ENCODE peak calls at places on chromosomes 16 and 17, in four cellular contexts. One of them, this sample, is unnamed. For H3K27me3, the result is how much of the 10 kb centered on the place peaks cover.

GRCh38 chr16:55613578-55614333 is 42.0 kb upstream of the SLC6A2 start:
- DNase-seq in DND-41: no peak
- DNase-seq in H9: no peak
- DNase-seq in IMR-90: no peak
- DNase-seq in this sample: no peak

GRCh38 chr17:80361495-80362220 is 53.3 kb upstream of the ENDOV start:
- DNase-seq in IMR-90: no peak
- DNase-seq in DND-41: peak
- DNase-seq in H9: peak
- DNase-seq in this sample: peak

GRCh38 chr17:10036511-10037061 is 131.5 kb upstream of the RCVRN start:
- DNase-seq in DND-41: no peak
- DNase-seq in IMR-90: no peak
- DNase-seq in H9: no peak
- DNase-seq in this sample: no peak

GRCh38 chr17:39996789-39997188 is 16.2 kb downstream of the PSMD3 start:
- DNase-seq in H9: no peak
- DNase-seq in IMR-90: no peak
- DNase-seq in DND-41: no peak
- DNase-seq in this sample: no peak

GRCh38 chr17:61232871-61233270 is 166.8 kb upstream of the TBX2 start:
- DNase-seq in H9: no peak
- DNase-seq in IMR-90: peak
- DNase-seq in DND-41: no peak
- DNase-seq in this sample: no peak

GRCh38 chr16:77385481-77385880 is 49.4 kb downstream of the ADAMTS18 start:
- DNase-seq in H9: no peak
- DNase-seq in IMR-90: no peak
- DNase-seq in DND-41: no peak
- DNase-seq in this sample: no peak

GRCh38 chr17:65918921-65919546 is 272.9 kb downstream of the CEP112 start:
- DNase-seq in DND-41: no peak
- DNase-seq in H9: no peak
- DNase-seq in IMR-90: no peak
- DNase-seq in this sample: no peak

GRCh38 chr17:39777534-39778365 is 40.0 kb downstream of the GRB7 start:
- DNase-seq in H9: no peak
- DNase-seq in IMR-90: no peak
- DNase-seq in DND-41: no peak
- DNase-seq in this sample: peak

GRCh38 chr17:19805006-19805405 is 56.9 kb upstream of the ALDH3A1 start:
- DNase-seq in H9: no peak
- DNase-seq in IMR-90: peak
- DNase-seq in DND-41: no peak
- DNase-seq in this sample: no peak

GRCh38 chr17:73750975-73751374 is 106.7 kb upstream of the SDK2 start:
- DNase-seq in IMR-90: no peak
- DNase-seq in H9: no peak
- DNase-seq in DND-41: no peak
- DNase-seq in this sample: peak

GRCh38 chr17:55577011-55577586 is 65.8 kb upstream of the SMIM36 start:
- DNase-seq in DND-41: peak
- DNase-seq in IMR-90: peak
- DNase-seq in H9: no peak
- DNase-seq in this sample: no peak

GRCh38 chr16:74844041-74844826 is 69.6 kb upstream of the FA2H start:
- DNase-seq in IMR-90: no peak
- DNase-seq in DND-41: no peak
- DNase-seq in H9: no peak
- DNase-seq in this sample: no peak

GRCh38 chr16:66872524-66872923 is 7.8 kb upstream of the PDP2 start:
- DNase-seq in DND-41: no peak
- DNase-seq in H9: no peak
- DNase-seq in IMR-90: no peak
- DNase-seq in this sample: no peak

GRCh38 chr16:88192601-88193000 is 190.2 kb upstream of the ZNF469 start:
- DNase-seq in IMR-90: no peak
- DNase-seq in H9: no peak
- DNase-seq in DND-41: no peak
- DNase-seq in this sample: no peak

GRCh38 chr17:65027305-65027704 is 29.2 kb downstream of the GNA13 start:
- DNase-seq in DND-41: peak
- DNase-seq in IMR-90: peak
- DNase-seq in H9: peak
- DNase-seq in this sample: peak

GRCh38 chr17:61583242-61583641 is 7.8 kb downstream of the NACA2 start:
- DNase-seq in H9: no peak
- DNase-seq in DND-41: no peak
- DNase-seq in IMR-90: peak
- DNase-seq in this sample: no peak

GRCh38 chr17:51014129-51014528 is 106.5 kb downstream of the SPAG9 start:
- DNase-seq in H9: no peak
- DNase-seq in DND-41: no peak
- DNase-seq in IMR-90: no peak
- DNase-seq in this sample: no peak

GRCh38 chr17:13626703-13627102 is 25.0 kb upstream of the HS3ST3A1 start:
- DNase-seq in IMR-90: peak
- DNase-seq in DND-41: no peak
- DNase-seq in H9: no peak
- DNase-seq in this sample: no peak

GRCh38 chr16:8929086-8929748 is 34.5 kb downstream of the USP7 start:
- DNase-seq in IMR-90: no peak
- DNase-seq in DND-41: no peak
- DNase-seq in H9: no peak
- DNase-seq in this sample: no peak

GRCh38 chr16:47461598-47462266 is 601 bp downstream of the PHKB start:
- DNase-seq in H9: no peak
- DNase-seq in DND-41: peak
- DNase-seq in IMR-90: peak
- DNase-seq in this sample: no peak

GRCh38 chr17:81018044-81018802 is 16.7 kb upstream of the BAIAP2 start:
- DNase-seq in DND-41: peak
- DNase-seq in IMR-90: peak
- DNase-seq in H9: no peak
- DNase-seq in this sample: no peak

GRCh38 chr17:72466606-72467005 is 345.8 kb downstream of the SOX9 start:
- DNase-seq in DND-41: no peak
- DNase-seq in IMR-90: no peak
- DNase-seq in H9: no peak
- DNase-seq in this sample: no peak

GRCh38 chr16:67137605-67138004 is 13.2 kb downstream of the B3GNT9 start:
- DNase-seq in H9: no peak
- DNase-seq in DND-41: no peak
- DNase-seq in IMR-90: peak
- DNase-seq in this sample: no peak

GRCh38 chr16:30094541-30095165 is 1.4 kb downstream of the YPEL3 start:
- DNase-seq in IMR-90: no peak
- DNase-seq in H9: no peak
- DNase-seq in DND-41: no peak
- DNase-seq in this sample: no peak

GRCh38 chr16:30091474-30092372 is at the start of gene TBX6:
- DNase-seq in IMR-90: peak
- DNase-seq in DND-41: peak
- DNase-seq in H9: peak
- DNase-seq in this sample: peak

GRCh38 chr16:30095166-30096078 is 591 bp downstream of the YPEL3 start:
- DNase-seq in DND-41: no peak
- DNase-seq in H9: no peak
- DNase-seq in IMR-90: no peak
- DNase-seq in this sample: peak

GRCh38 chr16:30090607-30091332 is 954 bp downstream of the TBX6 start:
- DNase-seq in IMR-90: no peak
- DNase-seq in DND-41: no peak
- DNase-seq in H9: no peak
- DNase-seq in this sample: no peak

GRCh38 chr16:30092373-30093010 is 768 bp upstream of the TBX6 start:
- DNase-seq in IMR-90: peak
- DNase-seq in H9: peak
- DNase-seq in DND-41: peak
- DNase-seq in this sample: peak
- TF ChIP-seq CTCF in IMR-90: peak
- TF ChIP-seq CTCF in H9: peak
- TF ChIP-seq CTCF in DND-41: peak
- TF ChIP-seq CTCF in this sample: peak

GRCh38 chr17:33929181-33929724 is 325.8 kb upstream of the CCL2 start:
- DNase-seq in IMR-90: no peak
- DNase-seq in DND-41: no peak
- DNase-seq in H9: peak
- DNase-seq in this sample: peak
- H3K27me3 ChIP-seq in IMR-90: under half
- H3K27me3 ChIP-seq in DND-41: under half
- H3K27me3 ChIP-seq in H9: under half
- H3K27me3 ChIP-seq in this sample: under half

GRCh38 chr17:48575673-48576478 is 2.3 kb downstream of the HOXB4 start:
- DNase-seq in IMR-90: peak
- DNase-seq in DND-41: no peak
- DNase-seq in H9: no peak
- DNase-seq in this sample: peak
- H3K9ac ChIP-seq in IMR-90: peak
- H3K9ac ChIP-seq in DND-41: no peak
- H3K9ac ChIP-seq in H9: no peak
- H3K9ac ChIP-seq in this sample: no peak

DNA sequence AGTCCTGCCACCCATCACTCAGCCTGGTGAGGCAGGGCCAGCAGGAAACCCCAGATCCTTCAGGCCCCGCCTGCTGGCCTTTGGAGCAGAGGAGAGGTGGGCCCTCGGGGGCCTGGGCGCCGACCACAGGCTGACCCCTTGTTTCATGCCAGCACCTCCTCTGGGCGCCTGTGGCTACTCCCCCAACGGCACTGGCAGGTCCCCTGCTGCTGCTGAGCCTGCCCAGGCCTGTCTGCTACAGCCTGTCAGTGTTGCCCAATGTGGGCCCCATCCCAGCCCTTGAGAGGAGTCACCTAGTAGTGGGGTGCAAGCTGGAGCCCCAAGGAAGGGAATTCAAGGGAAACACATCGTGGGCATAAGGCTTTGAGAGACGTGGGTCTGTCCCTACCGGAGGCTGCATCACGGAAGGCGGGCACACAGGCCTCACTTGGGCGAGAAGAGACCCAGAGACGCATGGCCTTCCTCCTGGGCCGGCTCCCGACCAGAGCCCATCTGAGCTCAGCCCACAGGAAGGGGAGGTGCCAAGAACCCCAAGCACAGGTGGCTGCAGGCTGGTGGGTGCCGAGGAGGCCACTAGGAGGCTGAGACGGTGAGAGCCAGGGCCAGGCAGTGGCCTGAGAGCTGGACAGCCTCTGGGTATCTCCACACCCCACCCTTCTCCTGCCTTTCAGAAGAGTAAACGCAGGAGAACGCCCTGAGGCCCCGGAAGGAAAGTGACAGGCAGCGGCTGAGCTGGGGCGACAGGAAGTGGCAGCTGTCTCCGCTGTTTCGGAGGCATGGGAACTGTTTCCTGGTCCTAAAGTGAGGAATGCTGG is 8.1 kb upstream of the FASN start:
- DNase-seq in DND-41: peak
- DNase-seq in IMR-90: peak
- DNase-seq in H9: peak
- DNase-seq in this sample: peak
- TF ChIP-seq CTCF in DND-41: peak
- TF ChIP-seq CTCF in IMR-90: peak
- TF ChIP-seq CTCF in H9: peak
- TF ChIP-seq CTCF in this sample: peak

GRCh38 chr17:76134911-76135809 is 5.9 kb downstream of the FOXJ1 start:
- DNase-seq in IMR-90: no peak
- DNase-seq in H9: peak
- DNase-seq in DND-41: no peak
- DNase-seq in this sample: peak

GRCh38 chr17:76131692-76132573 is 9.1 kb downstream of the FOXJ1 start:
- DNase-seq in DND-41: no peak
- DNase-seq in H9: no peak
- DNase-seq in IMR-90: no peak
- DNase-seq in this sample: no peak

GRCh38 chr17:76131061-76131691 is 9.9 kb downstream of the FOXJ1 start:
- DNase-seq in DND-41: no peak
- DNase-seq in H9: peak
- DNase-seq in IMR-90: no peak
- DNase-seq in this sample: no peak

GRCh38 chr17:76130473-76130872 is 10.6 kb downstream of the FOXJ1 start:
- DNase-seq in H9: peak
- DNase-seq in DND-41: no peak
- DNase-seq in IMR-90: no peak
- DNase-seq in this sample: peak

GRCh38 chr17:76132574-76133338 is 8.3 kb downstream of the FOXJ1 start:
- DNase-seq in IMR-90: no peak
- DNase-seq in DND-41: no peak
- DNase-seq in H9: peak
- DNase-seq in this sample: peak
- H3K27me3 ChIP-seq in IMR-90: half or more
- H3K27me3 ChIP-seq in DND-41: under half
- H3K27me3 ChIP-seq in H9: under half
- H3K27me3 ChIP-seq in this sample: under half

DNA sequence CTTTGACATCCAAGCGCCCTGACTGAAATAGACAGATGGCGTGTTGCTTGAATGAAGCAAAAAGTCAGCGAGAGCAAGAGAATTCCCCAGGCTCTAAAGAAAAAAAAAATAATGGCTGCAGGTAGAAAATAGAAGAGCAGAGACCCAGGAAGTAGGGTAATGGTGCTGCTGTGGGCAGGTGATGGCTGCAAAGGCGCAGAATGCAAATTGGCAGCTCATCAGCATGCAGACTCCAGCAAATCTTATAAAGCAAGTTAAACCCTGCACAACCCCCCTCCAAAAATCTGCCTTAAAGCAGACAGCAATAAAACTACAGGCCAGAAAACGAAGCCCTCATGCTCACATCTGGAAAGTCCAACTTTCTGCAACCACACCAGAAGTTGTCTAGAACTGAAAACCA is 384.3 kb downstream of the RBFOX1 start:
- DNase-seq in H9: no peak
- DNase-seq in DND-41: no peak
- DNase-seq in IMR-90: no peak
- DNase-seq in this sample: no peak
- H3K9ac ChIP-seq in H9: no peak
- H3K9ac ChIP-seq in DND-41: no peak
- H3K9ac ChIP-seq in IMR-90: no peak
- H3K9ac ChIP-seq in this sample: no peak

GRCh38 chr17:36791961-36792475 is 145.3 kb upstream of the LHX1 start:
- DNase-seq in DND-41: no peak
- DNase-seq in IMR-90: no peak
- DNase-seq in H9: no peak
- DNase-seq in this sample: peak
- TF ChIP-seq CTCF in DND-41: no peak
- TF ChIP-seq CTCF in IMR-90: no peak
- TF ChIP-seq CTCF in H9: no peak
- TF ChIP-seq CTCF in this sample: no peak

DNA sequence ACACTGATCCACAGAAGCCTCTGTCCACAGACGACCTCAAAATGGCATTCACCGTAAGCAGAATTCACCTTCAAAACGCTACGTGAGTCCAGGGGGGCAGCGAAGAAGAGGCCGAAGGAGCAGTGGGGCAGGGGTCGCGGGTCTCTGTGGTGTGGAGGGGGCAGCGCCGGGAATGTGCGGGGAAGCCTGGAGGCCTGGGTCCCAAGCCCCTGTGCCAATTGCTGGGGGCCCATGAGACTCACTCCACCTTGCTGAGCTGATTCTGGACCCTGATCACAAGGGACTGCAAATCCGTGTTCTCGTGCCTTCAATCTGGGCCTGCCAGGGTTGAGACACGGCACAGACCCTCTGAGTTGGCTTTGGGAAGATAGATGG is 43.3 kb upstream of the SMPD3 start:
- DNase-seq in H9: no peak
- DNase-seq in IMR-90: no peak
- DNase-seq in DND-41: no peak
- DNase-seq in this sample: no peak
- H3K27me3 ChIP-seq in H9: under half
- H3K27me3 ChIP-seq in IMR-90: under half
- H3K27me3 ChIP-seq in DND-41: under half
- H3K27me3 ChIP-seq in this sample: under half

This sample was measured in endodermal cell.